ENCODE peak calls at places on chromosomes 1 and 21, in four cellular contexts. A, N, O and W are unnamed samples.

GRCh38 chr1:28002600-28002999 is 42.8 kb downstream of the XKR8 start:
- DNase-seq in A (no peak), N (no peak), O (no peak), W (no peak)

GRCh38 chr1:22287946-22288520 is 145.1 kb upstream of the WNT4 start:
- DNase-seq in A (no peak), N (no peak), O (no peak), W (no peak)

GRCh38 chr1:41236781-41237180 is 5.3 kb downstream of the SCMH1 start:
- DNase-seq in A (no peak), N (no peak), O (no peak), W (no peak)

GRCh38 chr1:180092931-180093650 is 61.6 kb upstream of the QSOX1 start:
- DNase-seq in A (no peak), N (no peak), O (no peak), W (no peak)

GRCh38 chr1:228321478-228321877 is 85.2 kb downstream of the TRIM11 start:
- DNase-seq in A (no peak), N (no peak), O (no peak), W (no peak)

GRCh38 chr1:13666317-13666716 is 33.7 kb upstream of the PRDM2 start:
- DNase-seq in A (no peak), N (no peak), O (no peak), W (no peak)

GRCh38 chr1:153567621-153568366 is 2.1 kb upstream of the S100A2 start:
- DNase-seq in A (no peak), N (no peak), O (peak), W (no peak)

GRCh38 chr1:151716771-151717631 is at the start of gene CELF3:
- DNase-seq in A (no peak), N (no peak), O (no peak), W (no peak)

DNA sequence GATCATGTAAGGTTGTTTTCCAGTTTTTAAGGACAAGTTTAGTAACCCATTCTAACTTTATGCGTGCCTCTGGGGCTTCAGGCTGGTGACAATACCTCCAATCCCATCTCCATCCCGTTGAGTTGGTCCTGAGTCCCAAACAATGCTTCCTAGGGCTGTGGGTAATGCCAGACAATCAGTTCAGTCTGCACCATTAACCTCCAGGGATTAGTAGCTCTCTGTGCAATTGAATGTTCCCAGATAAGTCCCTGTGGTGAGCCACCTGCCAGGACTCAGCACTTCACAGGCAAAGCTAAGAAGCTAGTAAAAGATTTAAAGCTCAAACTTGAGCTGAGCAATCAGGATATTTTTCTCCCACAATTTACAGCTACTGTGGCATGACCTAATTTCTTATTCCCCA is 462.2 kb upstream of the PTBP2 start:
- DNase-seq in A (no peak), N (no peak), O (no peak), W (no peak)
- TF ChIP-seq POLR2AphosphoS5 in A (no peak), N (no peak), O (no peak), W (no peak)

GRCh38 chr1:110084226-110085078 is 14.0 kb upstream of the ALX3 start:
- DNase-seq in A (peak), N (no peak), O (no peak), W (peak)
- TF ChIP-seq POLR2AphosphoS5 in A (peak), N (peak), O (no peak), W (no peak)

GRCh38 chr21:37072239-37072987 is 458 bp downstream of the PIGP start:
- DNase-seq in A (peak), N (peak), O (no peak), W (peak)
- TF ChIP-seq POLR2AphosphoS5 in A (no peak), N (no peak), O (no peak), W (no peak)

GRCh38 chr1:32353886-32354570 is 8.3 kb downstream of the FAM229A start:
- DNase-seq in A (peak), N (no peak), O (no peak), W (no peak)
- TF ChIP-seq POLR2AphosphoS5 in A (no peak), N (peak), O (no peak), W (peak)

GRCh38 chr21:34706337-34706736 is 37.5 kb downstream of the CLIC6 start:
- DNase-seq in A (no peak), N (no peak), O (no peak), W (no peak)

GRCh38 chr21:34705032-34705431 is 36.2 kb downstream of the CLIC6 start:
- DNase-seq in A (no peak), N (no peak), O (no peak), W (no peak)

GRCh38 chr21:34702341-34702807 is 33.6 kb downstream of the CLIC6 start:
- DNase-seq in A (peak), N (no peak), O (no peak), W (no peak)

GRCh38 chr21:34703566-34703965 is 34.8 kb downstream of the CLIC6 start:
- DNase-seq in A (no peak), N (no peak), O (no peak), W (no peak)

DNA sequence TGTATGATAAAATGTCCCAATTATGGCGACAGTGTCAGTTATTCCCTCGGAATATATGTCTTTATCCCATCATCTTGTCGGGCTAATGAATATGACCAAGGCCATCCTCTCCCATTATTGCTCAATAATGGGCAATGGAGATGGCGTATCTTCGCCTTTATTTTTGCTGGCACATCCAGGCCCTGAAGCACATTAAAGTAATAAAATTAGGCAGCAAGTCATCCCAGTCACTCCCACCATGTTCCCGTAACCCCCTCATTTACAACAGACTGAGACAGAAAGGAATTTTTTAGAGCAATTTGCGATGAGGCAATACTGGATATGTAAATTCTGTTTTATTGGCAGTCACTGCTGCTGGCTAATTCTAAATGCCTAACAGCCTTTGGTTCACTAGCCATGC is 35.3 kb downstream of the CLIC6 start:
- DNase-seq in A (no peak), N (no peak), O (no peak), W (no peak)
- TF ChIP-seq POLR2AphosphoS5 in A (no peak), N (no peak), O (no peak), W (no peak)

GRCh38 chr1:155171836-155172731 is 1.0 kb downstream of the KRTCAP2 start:
- DNase-seq in A (no peak), N (peak), O (no peak), W (no peak)

GRCh38 chr1:155170806-155171205 is 2.3 kb downstream of the KRTCAP2 start:
- DNase-seq in A (no peak), N (no peak), O (no peak), W (no peak)

GRCh38 chr1:155173478-155174333 is at the start of gene TRIM46:
- DNase-seq in A (peak), N (peak), O (no peak), W (peak)

GRCh38 chr1:155174334-155175280 is 958 bp downstream of the TRIM46 start:
- DNase-seq in A (peak), N (peak), O (no peak), W (peak)

DNA sequence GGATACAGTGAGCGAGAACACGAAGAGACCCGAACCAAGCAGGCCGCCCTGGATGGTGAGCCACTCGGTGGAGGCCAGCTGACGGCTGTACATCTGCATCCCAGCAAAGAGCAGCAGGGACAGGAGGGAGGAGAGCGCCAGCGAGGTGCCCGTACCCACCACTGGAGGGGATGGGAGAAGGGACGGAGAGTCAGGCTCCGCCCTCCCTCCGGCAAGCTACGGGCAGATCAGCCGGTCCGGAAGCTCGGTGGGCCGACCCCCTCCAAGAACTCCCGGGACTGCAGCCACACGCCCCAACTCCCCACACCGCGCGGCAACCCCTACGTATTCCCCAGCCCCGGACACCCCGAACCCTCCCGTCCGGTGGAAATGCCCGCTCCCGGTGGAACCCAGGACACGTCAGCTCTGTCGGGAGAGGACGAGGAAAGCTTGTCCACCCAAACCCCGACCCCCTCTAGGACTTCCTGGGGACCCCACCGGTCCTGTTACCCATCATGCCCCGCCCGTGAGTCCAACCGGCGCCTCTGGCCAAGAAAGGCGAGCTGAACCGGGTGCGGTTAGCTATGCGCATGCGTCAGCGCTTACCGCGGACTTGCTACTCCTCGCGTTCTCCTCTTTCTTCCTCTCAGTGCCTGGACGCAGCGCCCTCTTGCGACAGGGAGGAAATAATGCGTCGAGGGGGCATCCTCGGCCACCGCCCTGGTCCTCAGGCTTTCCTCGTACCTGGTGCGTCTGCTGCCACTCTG is at the start of gene KRTCAP2:
- DNase-seq in A (peak), N (peak), O (peak), W (peak)
- TF ChIP-seq POLR2AphosphoS5 in A (peak), N (peak), O (peak), W (peak)

GRCh38 chr1:1599030-1599916 is 662 bp downstream of the FNDC10 start:
- DNase-seq in A (no peak), N (no peak), O (no peak), W (no peak)
- TF ChIP-seq POLR2AphosphoS5 in A (no peak), N (no peak), O (peak), W (no peak)